ENCODE peak calls at places on chromosomes 12 and 14, in six cellular contexts. M is Panc1, T is PC-3, D is iPS DF 6.9, K is thoracic aorta, Z is HepG2. S is an unnamed sample. For H3K36me3, the result is how much of the 10 kb centered on the place peaks cover.

GRCh38 chr12:2183556-2184541 is 131.1 kb downstream of the CACNA1C start:
- DNase-seq in T (no peak), K (no peak), D (no peak), M (no peak), Z (peak), S (peak)

GRCh38 chr12:132194056-132194455 is 49.8 kb downstream of the NOC4L start:
- DNase-seq in K (no peak), T (no peak), Z (no peak), D (no peak), M (no peak), S (no peak)

GRCh38 chr12:112096667-112097066 is 11.9 kb downstream of the NAA25 start:
- DNase-seq in M (peak), K (no peak), Z (no peak), T (peak), D (no peak), S (peak)

GRCh38 chr14:89619616-89620273 is 202.7 kb upstream of the FOXN3 start:
- DNase-seq in M (no peak), D (no peak), Z (no peak), T (no peak), K (no peak), S (peak)

GRCh38 chr12:27549231-27549800 is 25.3 kb downstream of the PPFIBP1 start:
- DNase-seq in T (peak), M (no peak), K (no peak), Z (peak), D (no peak), S (peak)

GRCh38 chr14:50366115-50366514 is 30.6 kb downstream of the CDKL1 start:
- DNase-seq in D (no peak), M (no peak), Z (no peak), K (no peak), T (peak), S (peak)

GRCh38 chr12:42631507-42631906 is 42.0 kb upstream of the PRICKLE1 start:
- DNase-seq in Z (no peak), M (no peak), D (no peak), T (no peak), K (no peak), S (no peak)

GRCh38 chr14:76908834-76909233 is 82.6 kb downstream of the LRRC74A start:
- DNase-seq in Z (no peak), K (no peak), D (no peak), T (no peak), M (no peak), S (peak)

GRCh38 chr12:66495709-66496108 is 183.2 kb downstream of the GRIP1 start:
- DNase-seq in K (no peak), D (no peak), Z (no peak), T (no peak), M (no peak), S (no peak)

GRCh38 chr12:113867258-113867657 is 98.9 kb downstream of the RBM19 start:
- DNase-seq in K (no peak), D (no peak), M (no peak), T (peak), Z (peak), S (no peak)

GRCh38 chr12:98402081-98402480 is 113.3 kb upstream of the TMPO start:
- DNase-seq in K (no peak), M (no peak), T (peak), Z (peak), D (no peak), S (peak)

GRCh38 chr14:94921870-94922585 is 152.1 kb upstream of the GSC start:
- DNase-seq in M (no peak), T (no peak), K (no peak), Z (no peak), D (no peak), S (no peak)

GRCh38 chr12:117561990-117562389 is 200.6 kb upstream of the NOS1 start:
- DNase-seq in K (no peak), Z (no peak), D (no peak), M (no peak), T (no peak), S (no peak)

GRCh38 chr12:62848418-62848817 is 86.5 kb downstream of the PPM1H start:
- DNase-seq in Z (no peak), D (no peak), M (peak), T (peak), K (no peak), S (no peak)

GRCh38 chr14:87252103-87252502 is 740.9 kb downstream of the GALC start:
- DNase-seq in Z (no peak), M (no peak), T (no peak), K (no peak), D (no peak), S (no peak)

GRCh38 chr12:105083041-105083440 is 1.2 kb downstream of the ALDH1L2 start:
- DNase-seq in K (no peak), T (no peak), Z (no peak), D (no peak), M (no peak), S (no peak)

GRCh38 chr14:78863143-78863542 is 693.0 kb downstream of the NRXN3 start:
- DNase-seq in Z (peak), M (no peak), T (peak), K (no peak), D (peak), S (no peak)

GRCh38 chr12:57368349-57369095 is 62.3 kb downstream of the R3HDM2 start:
- DNase-seq in K (no peak), Z (peak), D (no peak), M (no peak), T (no peak), S (peak)

GRCh38 chr14:26415618-26416123 is 182.2 kb downstream of the NOVA1 start:
- DNase-seq in Z (no peak), K (no peak), M (no peak), T (peak), D (no peak), S (no peak)

GRCh38 chr14:31969371-31969770 is 107.7 kb upstream of the ARHGAP5 start:
- DNase-seq in Z (peak), K (no peak), T (no peak), M (no peak), D (no peak), S (no peak)

GRCh38 chr12:24909667-24910066 is 39.2 kb downstream of the BCAT1 start:
- DNase-seq in T (no peak), M (peak), K (peak), D (no peak), Z (no peak), S (no peak)

GRCh38 chr12:15336772-15337553 is 14.7 kb downstream of the PTPRO start:
- DNase-seq in M (no peak), Z (no peak), K (no peak), D (no peak), T (peak), S (no peak)

GRCh38 chr14:69711065-69711464 is 55.9 kb upstream of the SRSF5 start:
- DNase-seq in Z (no peak), D (no peak), K (no peak), T (no peak), M (no peak), S (peak)

GRCh38 chr14:78335531-78335930 is 165.4 kb downstream of the NRXN3 start:
- DNase-seq in T (no peak), M (no peak), D (no peak), Z (no peak), K (no peak), S (no peak)

GRCh38 chr14:103699261-103699661 is 16.0 kb downstream of the XRCC3 start:
- DNase-seq in M (no peak), T (no peak), D (no peak), Z (no peak), K (no peak), S (no peak)

GRCh38 chr12:64025174-64025958 is 180.9 kb downstream of the SRGAP1 start:
- DNase-seq in T (no peak), K (no peak), M (no peak), D (no peak), Z (no peak), S (no peak)

GRCh38 chr14:38207830-38208815 is at the start of gene SSTR1:
- DNase-seq in M (no peak), T (no peak), Z (peak), D (no peak), K (no peak), S (peak)

GRCh38 chr14:71728386-71728785 is 203.8 kb upstream of the RGS6 start:
- DNase-seq in T (no peak), D (no peak), M (no peak), Z (no peak), K (no peak), S (no peak)

GRCh38 chr12:52857500-52857899 is 8.7 kb upstream of the KRT78 start:
- DNase-seq in D (no peak), Z (no peak), T (peak), K (no peak), M (no peak), S (no peak)

GRCh38 chr12:52862023-52862422 is 13.2 kb upstream of the KRT78 start:
- DNase-seq in M (no peak), D (no peak), T (peak), K (no peak), Z (no peak), S (no peak)

GRCh38 chr12:52856787-52857186 is 8.0 kb upstream of the KRT78 start:
- DNase-seq in D (no peak), M (no peak), K (no peak), Z (no peak), T (no peak), S (no peak)

GRCh38 chr12:52865090-52865944 is 16.5 kb upstream of the KRT78 start:
- DNase-seq in T (peak), K (no peak), D (peak), Z (peak), M (no peak), S (peak)

DNA sequence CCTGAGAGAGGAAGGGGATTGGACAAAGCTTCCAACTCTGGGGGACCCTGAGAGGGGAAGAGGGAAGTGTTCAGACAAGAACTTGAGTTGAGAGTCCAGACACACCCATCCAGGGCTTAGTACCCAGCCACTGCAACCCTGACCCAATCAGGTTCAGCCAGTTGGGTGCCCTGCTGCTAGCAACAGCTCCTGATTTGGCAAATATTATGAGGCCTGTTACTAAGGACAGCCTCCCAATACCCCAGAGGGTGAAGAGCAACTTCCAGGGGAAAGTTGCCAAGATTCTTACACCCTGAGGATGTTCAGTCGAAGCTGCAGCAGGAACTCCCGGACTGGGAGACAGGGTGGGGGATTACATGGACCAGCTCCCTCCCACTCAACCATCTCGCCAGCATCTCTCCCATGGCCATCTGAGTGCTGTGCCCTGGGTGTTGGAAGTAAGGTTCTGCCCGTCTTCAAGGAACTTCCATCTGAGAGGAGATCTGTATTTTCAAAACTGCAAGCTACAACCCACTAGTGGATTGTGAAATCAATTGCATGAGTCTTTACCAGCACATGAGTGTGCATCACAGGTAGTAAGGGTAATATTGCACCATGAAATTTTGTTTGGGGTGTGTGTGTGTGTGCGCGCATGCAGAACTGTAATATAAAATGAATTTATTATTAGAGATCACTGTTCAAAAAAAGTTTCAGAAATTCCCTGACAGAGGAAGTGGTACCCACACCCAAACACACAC is 11.5 kb upstream of the KRT78 start:
- DNase-seq in M (no peak), T (peak), K (no peak), Z (no peak), D (no peak), S (peak)
- H3K27ac ChIP-seq in M (no peak), T (peak), K (no peak), Z (no peak), D (no peak), S (no peak)

GRCh38 chr14:102225936-102226335 is 79.0 kb downstream of the MOK start:
- DNase-seq in M (no peak), K (no peak), Z (no peak), D (no peak), T (no peak), S (no peak)
- H3K36me3 ChIP-seq in M (under half), K (under half), Z (under half), D (under half), T (under half), S (under half)

DNA sequence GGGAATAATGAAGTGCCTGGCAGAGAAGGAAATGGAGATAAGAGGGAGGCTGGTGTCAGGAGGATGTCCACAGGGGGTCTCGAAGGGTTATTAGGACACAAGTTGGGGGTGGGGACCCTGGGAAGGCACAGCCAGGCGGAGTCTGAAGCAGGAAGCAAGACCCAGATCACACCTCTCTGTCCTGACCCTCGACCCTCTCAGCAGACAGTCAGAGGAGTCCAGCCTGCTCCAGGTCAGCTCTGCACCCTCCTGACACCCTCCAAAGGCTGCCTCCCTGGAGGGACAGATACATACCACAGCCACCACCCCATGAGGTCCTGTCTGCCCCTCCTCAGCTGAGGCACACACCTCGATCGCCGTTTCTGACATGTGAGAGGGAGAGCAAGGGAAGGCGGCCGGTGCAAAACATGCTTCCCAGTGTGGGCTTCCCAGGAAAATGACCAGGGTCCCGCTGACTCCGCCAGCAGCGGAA is 9.0 kb downstream of the BCL11B start:
- DNase-seq in Z (no peak), K (no peak), T (no peak), M (no peak), D (no peak), S (no peak)
- H3K4me3 ChIP-seq in Z (no peak), K (no peak), T (no peak), M (no peak), D (no peak), S (peak)

GRCh38 chr12:116525418-116526001 is 33.7 kb upstream of the MAP1LC3B2 start:
- DNase-seq in T (peak), Z (no peak), D (no peak), M (no peak), K (peak), S (peak)
- H3K27ac ChIP-seq in T (peak), Z (no peak), D (no peak), M (peak), K (peak), S (no peak)

DNA sequence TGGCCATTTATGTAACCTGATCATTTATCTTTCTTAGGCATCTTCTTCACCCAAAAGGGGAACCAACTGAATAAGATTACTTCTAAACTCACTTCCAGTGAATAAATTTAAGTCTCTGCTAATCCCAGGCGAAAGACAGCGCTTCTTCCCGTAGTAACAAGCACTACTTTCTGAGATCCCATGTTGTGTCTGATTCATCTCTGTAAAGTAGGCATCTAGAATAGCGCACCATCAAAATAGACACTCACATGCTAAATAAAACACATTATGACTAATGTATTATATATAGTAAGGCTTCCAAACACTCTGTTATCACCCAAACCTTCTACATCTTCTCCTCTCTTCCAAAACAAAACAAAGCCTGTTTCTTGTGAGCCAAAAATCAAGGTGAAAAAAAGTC is 15.1 kb downstream of the GTF2A1 start:
- DNase-seq in T (no peak), K (no peak), M (no peak), D (no peak), Z (no peak), S (no peak)
- H3K36me3 ChIP-seq in T (under half), K (under half), M (under half), D (under half), Z (under half), S (under half)

DNA sequence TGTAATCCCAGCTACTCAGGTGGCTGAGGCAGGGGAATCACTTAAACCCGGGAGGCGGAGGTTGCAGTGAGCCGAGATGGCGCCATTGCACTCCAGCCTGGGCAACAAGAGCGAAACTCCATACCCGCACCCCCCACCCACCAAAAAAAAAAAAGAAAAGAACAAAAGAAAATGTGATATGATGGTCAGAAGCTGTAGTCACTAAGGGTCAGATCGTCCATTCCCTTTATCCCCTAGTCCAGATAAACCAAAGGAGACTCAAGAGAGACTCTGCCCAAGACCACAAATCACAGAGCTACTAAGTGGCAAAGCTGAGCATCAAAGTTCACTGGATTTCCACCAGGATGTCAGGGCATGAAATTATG is 3.2 kb downstream of the PPTC7 start:
- DNase-seq in D (no peak), M (no peak), T (no peak), K (no peak), Z (no peak), S (no peak)
- H3K4me3 ChIP-seq in D (no peak), M (no peak), T (no peak), K (no peak), Z (no peak), S (no peak)

DNA sequence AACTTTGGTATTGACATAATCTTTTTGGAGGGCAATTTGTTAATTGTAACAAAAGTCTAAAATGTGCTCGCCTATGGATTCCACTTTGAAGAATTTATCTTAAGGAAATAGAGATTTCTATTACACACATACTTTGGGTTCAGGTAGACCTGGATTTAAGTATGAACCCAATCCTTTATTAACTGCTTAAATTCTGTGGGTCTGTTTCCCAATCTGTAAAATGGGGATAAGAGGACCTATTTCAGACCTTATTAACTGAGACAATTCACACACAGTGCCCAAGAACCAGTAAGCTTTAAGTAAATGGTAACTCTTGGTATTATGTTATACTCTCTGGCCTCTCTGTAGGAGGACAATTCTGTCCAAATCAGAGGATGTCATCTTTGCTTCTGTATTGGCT is 822 bp upstream of the EIF2B2 start:
- DNase-seq in Z (no peak), D (no peak), T (no peak), K (no peak), M (no peak), S (no peak)
- H3K27ac ChIP-seq in Z (peak), D (no peak), T (peak), K (peak), M (peak), S (peak)